ENCODE peak calls at places on chromosome 7, in six cellular contexts. A is GM06990, P is LoVo, F is NCI-H226, W is heart left ventricle, M is OCI-M1. Q is an unnamed sample.

GRCh38 chr7:20786779-20787651 is at the start of gene SP8:
- DNase-seq in M (peak), W (no peak), A (peak), P (peak), F (no peak), Q (peak)

GRCh38 chr7:31343516-31344305 is 3.2 kb upstream of the NEUROD6 start:
- DNase-seq in W (no peak), F (no peak), P (no peak), M (no peak), A (no peak), Q (no peak)

GRCh38 chr7:2575046-2575732 is 16.4 kb downstream of the IQCE start:
- DNase-seq in P (no peak), M (no peak), F (no peak), W (peak), A (no peak), Q (no peak)

GRCh38 chr7:141478845-141479244 is 72.4 kb upstream of the AGK start:
- DNase-seq in W (no peak), P (no peak), M (no peak), A (no peak), F (no peak), Q (no peak)

GRCh38 chr7:18960735-18961134 is 156.7 kb downstream of the TWIST1 start:
- DNase-seq in P (no peak), W (no peak), A (no peak), M (no peak), F (no peak), Q (no peak)

GRCh38 chr7:87091487-87092066 is 32.1 kb upstream of the ELAPOR2 start:
- DNase-seq in F (no peak), W (no peak), P (no peak), M (no peak), A (no peak), Q (no peak)

GRCh38 chr7:141575164-141575563 is 24.0 kb downstream of the AGK start:
- DNase-seq in W (no peak), F (no peak), P (no peak), M (no peak), A (no peak), Q (no peak)

GRCh38 chr7:30020535-30020934 is 6.0 kb downstream of the FKBP14 start:
- DNase-seq in M (no peak), F (no peak), W (no peak), P (no peak), A (no peak), Q (no peak)

GRCh38 chr7:42883950-42884349 is 27.9 kb downstream of the C7orf25 start:
- DNase-seq in W (peak), A (peak), P (no peak), M (no peak), F (peak), Q (peak)

GRCh38 chr7:131363719-131364118 is 36.0 kb downstream of the MKLN1 start:
- DNase-seq in P (no peak), F (no peak), A (no peak), M (no peak), W (no peak), Q (no peak)

GRCh38 chr7:42292991-42293521 is 56.0 kb upstream of the GLI3 start:
- DNase-seq in F (no peak), A (no peak), P (peak), W (no peak), M (no peak), Q (no peak)

GRCh38 chr7:142562688-142563087 is 186.6 kb upstream of the PRSS1 start:
- DNase-seq in W (no peak), P (no peak), M (no peak), A (no peak), F (no peak), Q (no peak)

Q was measured in Caki2.